ENCODE peak calls at places on chromosomes 11 and 22, in seven cellular contexts. One of them, this sample, is unnamed.

GRCh38 chr11:111736191-111736590 is 30.0 kb downstream of the PPP2R1B start:
- DNase-seq in activated gamma-delta T cell: no peak
- DNase-seq in neural crest cell: no peak
- DNase-seq in stimulated activated CD4-positive, alpha-beta T cell treated with anti-CD3 and anti-CD28 coated beads, Interleukin-1b, Interleukin-23, amount 100 ng/mL, for 24 hours: no peak
- DNase-seq in retina: no peak
- DNase-seq in sciatic nerve: no peak
- DNase-seq in cardiac muscle cell: peak; percentile 78
- DNase-seq in this sample: no peak

GRCh38 chr22:28115426-28115825 is 196.4 kb upstream of the PITPNB start:
- DNase-seq in retina: no peak
- DNase-seq in cardiac muscle cell: no peak
- DNase-seq in sciatic nerve: no peak
- DNase-seq in stimulated activated CD4-positive, alpha-beta T cell treated with anti-CD3 and anti-CD28 coated beads, Interleukin-1b, Interleukin-23, amount 100 ng/mL, for 24 hours: no peak
- DNase-seq in neural crest cell: no peak
- DNase-seq in activated gamma-delta T cell: no peak
- DNase-seq in this sample: no peak

GRCh38 chr11:74870485-74870884 is 78.4 kb downstream of the XRRA1 start:
- DNase-seq in sciatic nerve: no peak
- DNase-seq in stimulated activated CD4-positive, alpha-beta T cell treated with anti-CD3 and anti-CD28 coated beads, Interleukin-1b, Interleukin-23, amount 100 ng/mL, for 24 hours: no peak
- DNase-seq in neural crest cell: no peak
- DNase-seq in cardiac muscle cell: peak; percentile 71
- DNase-seq in activated gamma-delta T cell: no peak
- DNase-seq in retina: no peak
- DNase-seq in this sample: no peak

GRCh38 chr22:46390652-46391301 is 55.3 kb downstream of the TRMU start:
- DNase-seq in activated gamma-delta T cell: no peak
- DNase-seq in neural crest cell: no peak
- DNase-seq in cardiac muscle cell: peak; percentile 71
- DNase-seq in stimulated activated CD4-positive, alpha-beta T cell treated with anti-CD3 and anti-CD28 coated beads, Interleukin-1b, Interleukin-23, amount 100 ng/mL, for 24 hours: no peak
- DNase-seq in sciatic nerve: peak; percentile 82
- DNase-seq in retina: no peak
- DNase-seq in this sample: no peak

GRCh38 chr22:39306456-39307361 is 12.7 kb downstream of the RPL3 start:
- DNase-seq in stimulated activated CD4-positive, alpha-beta T cell treated with anti-CD3 and anti-CD28 coated beads, Interleukin-1b, Interleukin-23, amount 100 ng/mL, for 24 hours: no peak
- DNase-seq in sciatic nerve: no peak
- DNase-seq in cardiac muscle cell: no peak
- DNase-seq in neural crest cell: no peak
- DNase-seq in activated gamma-delta T cell: no peak
- DNase-seq in retina: no peak
- DNase-seq in this sample: peak; percentile 57

GRCh38 chr11:69443968-69444364 is 37.5 kb upstream of the LINC01488 start:
- DNase-seq in neural crest cell: no peak
- DNase-seq in retina: no peak
- DNase-seq in activated gamma-delta T cell: no peak
- DNase-seq in sciatic nerve: no peak
- DNase-seq in cardiac muscle cell: peak; percentile 54
- DNase-seq in stimulated activated CD4-positive, alpha-beta T cell treated with anti-CD3 and anti-CD28 coated beads, Interleukin-1b, Interleukin-23, amount 100 ng/mL, for 24 hours: no peak
- DNase-seq in this sample: no peak

GRCh38 chr11:86582898-86583297 is 89.5 kb downstream of the ME3 start:
- DNase-seq in cardiac muscle cell: no peak
- DNase-seq in retina: peak; percentile 42
- DNase-seq in neural crest cell: no peak
- DNase-seq in activated gamma-delta T cell: no peak
- DNase-seq in stimulated activated CD4-positive, alpha-beta T cell treated with anti-CD3 and anti-CD28 coated beads, Interleukin-1b, Interleukin-23, amount 100 ng/mL, for 24 hours: no peak
- DNase-seq in sciatic nerve: no peak
- DNase-seq in this sample: no peak

GRCh38 chr11:64536396-64536935 is 54.6 kb upstream of the SLC22A12 start:
- DNase-seq in neural crest cell: no peak
- DNase-seq in cardiac muscle cell: no peak
- DNase-seq in stimulated activated CD4-positive, alpha-beta T cell treated with anti-CD3 and anti-CD28 coated beads, Interleukin-1b, Interleukin-23, amount 100 ng/mL, for 24 hours: no peak
- DNase-seq in activated gamma-delta T cell: no peak
- DNase-seq in sciatic nerve: peak; percentile 35
- DNase-seq in retina: no peak
- DNase-seq in this sample: no peak

GRCh38 chr11:47408598-47409439 is 429 bp downstream of the SLC39A13 start:
- DNase-seq in stimulated activated CD4-positive, alpha-beta T cell treated with anti-CD3 and anti-CD28 coated beads, Interleukin-1b, Interleukin-23, amount 100 ng/mL, for 24 hours: no peak
- DNase-seq in activated gamma-delta T cell: no peak
- DNase-seq in retina: peak; percentile 56
- DNase-seq in sciatic nerve: no peak
- DNase-seq in neural crest cell: no peak
- DNase-seq in cardiac muscle cell: peak; percentile 85
- DNase-seq in this sample: peak; percentile 47

GRCh38 chr11:68113986-68114385 is 7.2 kb downstream of the CHKA start:
- DNase-seq in stimulated activated CD4-positive, alpha-beta T cell treated with anti-CD3 and anti-CD28 coated beads, Interleukin-1b, Interleukin-23, amount 100 ng/mL, for 24 hours: no peak
- DNase-seq in activated gamma-delta T cell: no peak
- DNase-seq in sciatic nerve: no peak
- DNase-seq in neural crest cell: no peak
- DNase-seq in retina: no peak
- DNase-seq in cardiac muscle cell: peak; percentile 39
- DNase-seq in this sample: no peak

GRCh38 chr22:43337946-43338345 is 5.2 kb downstream of the SCUBE1 start:
- DNase-seq in stimulated activated CD4-positive, alpha-beta T cell treated with anti-CD3 and anti-CD28 coated beads, Interleukin-1b, Interleukin-23, amount 100 ng/mL, for 24 hours: no peak
- DNase-seq in sciatic nerve: no peak
- DNase-seq in neural crest cell: no peak
- DNase-seq in cardiac muscle cell: no peak
- DNase-seq in activated gamma-delta T cell: no peak
- DNase-seq in retina: no peak
- DNase-seq in this sample: no peak

GRCh38 chr11:75867778-75868374 is 52.9 kb downstream of the UVRAG start:
- DNase-seq in neural crest cell: peak; percentile 54
- DNase-seq in sciatic nerve: no peak
- DNase-seq in activated gamma-delta T cell: no peak
- DNase-seq in stimulated activated CD4-positive, alpha-beta T cell treated with anti-CD3 and anti-CD28 coated beads, Interleukin-1b, Interleukin-23, amount 100 ng/mL, for 24 hours: peak; percentile 24
- DNase-seq in retina: peak; percentile 54
- DNase-seq in cardiac muscle cell: peak; percentile 70
- DNase-seq in this sample: peak; percentile 47

This sample was measured in nephron progenitor cell.